ENCODE peak calls at places on chromosomes 6 and 20, in six cellular contexts. One of them, this sample, is unnamed.
A peak's percentile ranks its signal among the peaks of the same experiment; 100 is the strongest.

GRCh38 chr6:162625846-162626540 is 101.6 kb downstream of the PRKN start:
- DNase-seq in mesenchymal stem cell: no peak
- DNase-seq in H1: no peak
- DNase-seq in H9: no peak
- DNase-seq in IMR-90: no peak
- DNase-seq in neuronal stem cell: no peak
- DNase-seq in this sample: no peak

GRCh38 chr6:63964347-63964746 is 328.7 kb downstream of the PHF3 start:
- DNase-seq in mesenchymal stem cell: no peak
- DNase-seq in H1: no peak
- DNase-seq in H9: no peak
- DNase-seq in IMR-90: no peak
- DNase-seq in neuronal stem cell: no peak
- DNase-seq in this sample: peak; percentile 16

GRCh38 chr20:34473262-34473883 is 42.8 kb upstream of the DYNLRB1 start:
- DNase-seq in mesenchymal stem cell: peak; percentile 38
- DNase-seq in H1: peak; percentile 67
- DNase-seq in H9: peak; percentile 56
- DNase-seq in IMR-90: peak; percentile 66
- DNase-seq in neuronal stem cell: peak; percentile 27
- DNase-seq in this sample: peak; percentile 69

GRCh38 chr6:151143806-151144205 is 96.0 kb upstream of the AKAP12 start:
- DNase-seq in mesenchymal stem cell: no peak
- DNase-seq in H1: no peak
- DNase-seq in H9: no peak
- DNase-seq in IMR-90: no peak
- DNase-seq in neuronal stem cell: no peak
- DNase-seq in this sample: no peak

GRCh38 chr6:107827541-107827940 is 3.4 kb upstream of the SCML4 start:
- DNase-seq in mesenchymal stem cell: no peak
- DNase-seq in H1: no peak
- DNase-seq in H9: no peak
- DNase-seq in IMR-90: no peak
- DNase-seq in neuronal stem cell: no peak
- DNase-seq in this sample: no peak

GRCh38 chr20:13788167-13788834 is 3.5 kb downstream of the NDUFAF5 start:
- DNase-seq in mesenchymal stem cell: peak; percentile 76
- DNase-seq in H1: no peak
- DNase-seq in H9: peak; percentile 46
- DNase-seq in IMR-90: peak; percentile 69
- DNase-seq in neuronal stem cell: peak; percentile 21
- DNase-seq in this sample: peak; percentile 81

GRCh38 chr6:143579703-143580102 is 68.2 kb upstream of the FUCA2 start:
- DNase-seq in mesenchymal stem cell: no peak
- DNase-seq in H1: no peak
- DNase-seq in H9: no peak
- DNase-seq in IMR-90: peak; percentile 95
- DNase-seq in neuronal stem cell: no peak
- DNase-seq in this sample: peak; percentile 41

GRCh38 chr6:31094389-31094881 is 17.9 kb downstream of the C6orf15 start:
- DNase-seq in mesenchymal stem cell: no peak
- DNase-seq in H1: no peak
- DNase-seq in H9: no peak
- DNase-seq in IMR-90: no peak
- DNase-seq in neuronal stem cell: no peak
- DNase-seq in this sample: no peak

GRCh38 chr20:45842169-45842812 is 8.7 kb downstream of the SNX21 start:
- DNase-seq in mesenchymal stem cell: peak; percentile 45
- DNase-seq in H1: no peak
- DNase-seq in H9: no peak
- DNase-seq in IMR-90: peak; percentile 59
- DNase-seq in neuronal stem cell: no peak
- DNase-seq in this sample: no peak

GRCh38 chr20:32534661-32535240 is 50.4 kb downstream of the NOL4L start:
- DNase-seq in mesenchymal stem cell: no peak
- DNase-seq in H1: no peak
- DNase-seq in H9: peak; percentile 50
- DNase-seq in IMR-90: no peak
- DNase-seq in neuronal stem cell: no peak
- DNase-seq in this sample: peak; percentile 48

GRCh38 chr6:158002951-158003853 is 21.5 kb downstream of the SYNJ2 start:
- DNase-seq in mesenchymal stem cell: peak; percentile 94
- DNase-seq in H1: no peak
- DNase-seq in H9: no peak
- DNase-seq in IMR-90: peak; percentile 81
- DNase-seq in neuronal stem cell: no peak
- DNase-seq in this sample: peak; percentile 75

GRCh38 chr6:154537486-154537885 is 27.0 kb upstream of the CNKSR3 start:
- DNase-seq in mesenchymal stem cell: peak; percentile 7
- DNase-seq in H1: no peak
- DNase-seq in H9: peak; percentile 36
- DNase-seq in IMR-90: no peak
- DNase-seq in neuronal stem cell: no peak
- DNase-seq in this sample: peak; percentile 61

GRCh38 chr6:123806561-123806960 is 2.9 kb downstream of the NKAIN2 start:
- DNase-seq in mesenchymal stem cell: no peak
- DNase-seq in H1: no peak
- DNase-seq in H9: no peak
- DNase-seq in IMR-90: no peak
- DNase-seq in neuronal stem cell: no peak
- DNase-seq in this sample: no peak

GRCh38 chr6:41063884-41064285 is 8.3 kb downstream of the OARD1 start:
- DNase-seq in mesenchymal stem cell: no peak
- DNase-seq in H1: no peak
- DNase-seq in H9: no peak
- DNase-seq in IMR-90: no peak
- DNase-seq in neuronal stem cell: no peak
- DNase-seq in this sample: no peak

GRCh38 chr6:33314943-33315752 is 1.3 kb upstream of the TAPBP start:
- DNase-seq in mesenchymal stem cell: no peak
- DNase-seq in H1: peak; percentile 78
- DNase-seq in H9: peak; percentile 79
- DNase-seq in IMR-90: no peak
- DNase-seq in neuronal stem cell: no peak
- DNase-seq in this sample: peak; percentile 57

GRCh38 chr6:147161974-147162495 is 42.2 kb upstream of the STXBP5 start:
- DNase-seq in mesenchymal stem cell: peak; percentile 77
- DNase-seq in H1: no peak
- DNase-seq in H9: no peak
- DNase-seq in IMR-90: peak; percentile 95
- DNase-seq in neuronal stem cell: no peak
- DNase-seq in this sample: no peak

GRCh38 chr6:170208651-170209353 is 82.1 kb downstream of the DLL1 start:
- DNase-seq in mesenchymal stem cell: no peak
- DNase-seq in H1: peak; percentile 33
- DNase-seq in H9: peak; percentile 20
- DNase-seq in IMR-90: no peak
- DNase-seq in neuronal stem cell: no peak
- DNase-seq in this sample: no peak

GRCh38 chr6:17015144-17015543 is 86.7 kb upstream of the STMND1 start:
- DNase-seq in mesenchymal stem cell: peak; percentile 85
- DNase-seq in H1: no peak
- DNase-seq in H9: no peak
- DNase-seq in IMR-90: peak; percentile 89
- DNase-seq in neuronal stem cell: no peak
- DNase-seq in this sample: no peak

GRCh38 chr6:3409699-3410384 is 47.0 kb downstream of the SLC22A23 start:
- DNase-seq in mesenchymal stem cell: no peak
- DNase-seq in H1: no peak
- DNase-seq in H9: no peak
- DNase-seq in IMR-90: no peak
- DNase-seq in neuronal stem cell: no peak
- DNase-seq in this sample: peak; percentile 57

GRCh38 chr6:11970114-11970513 is 42.0 kb upstream of the HIVEP1 start:
- DNase-seq in mesenchymal stem cell: no peak
- DNase-seq in H1: no peak
- DNase-seq in H9: no peak
- DNase-seq in IMR-90: no peak
- DNase-seq in neuronal stem cell: no peak
- DNase-seq in this sample: no peak

GRCh38 chr20:20530428-20531151 is 162.7 kb downstream of the INSM1 start:
- DNase-seq in mesenchymal stem cell: no peak
- DNase-seq in H1: no peak
- DNase-seq in H9: no peak
- DNase-seq in IMR-90: no peak
- DNase-seq in neuronal stem cell: no peak
- DNase-seq in this sample: no peak
- H2BK15ac ChIP-seq in mesenchymal stem cell: no peak overlapping the region
- H2BK15ac ChIP-seq in H1: no peak overlapping the region
- H2BK15ac ChIP-seq in H9: no peak overlapping the region
- H2BK15ac ChIP-seq in IMR-90: no peak overlapping the region
- H2BK15ac ChIP-seq in neuronal stem cell: no peak overlapping the region
- H2BK15ac ChIP-seq in this sample: no peak overlapping the region

GRCh38 chr6:156956286-156956685 is 179.1 kb downstream of the ARID1B start:
- DNase-seq in mesenchymal stem cell: no peak
- DNase-seq in H1: no peak
- DNase-seq in H9: no peak
- DNase-seq in IMR-90: no peak
- DNase-seq in neuronal stem cell: no peak
- DNase-seq in this sample: no peak

GRCh38 chr6:156955494-156956183 is 178.5 kb downstream of the ARID1B start:
- DNase-seq in mesenchymal stem cell: no peak
- DNase-seq in H1: no peak
- DNase-seq in H9: no peak
- DNase-seq in IMR-90: no peak
- DNase-seq in neuronal stem cell: no peak
- DNase-seq in this sample: no peak

GRCh38 chr6:156954191-156954590 is 177.0 kb downstream of the ARID1B start:
- DNase-seq in mesenchymal stem cell: peak; percentile 42
- DNase-seq in H1: no peak
- DNase-seq in H9: no peak
- DNase-seq in IMR-90: peak; percentile 59
- DNase-seq in neuronal stem cell: no peak
- DNase-seq in this sample: no peak

GRCh38 chr6:156953478-156954146 is 176.4 kb downstream of the ARID1B start:
- DNase-seq in mesenchymal stem cell: peak; percentile 97
- DNase-seq in H1: no peak
- DNase-seq in H9: no peak
- DNase-seq in IMR-90: peak; percentile 99
- DNase-seq in neuronal stem cell: peak; percentile 49
- DNase-seq in this sample: peak; percentile 93

DNA sequence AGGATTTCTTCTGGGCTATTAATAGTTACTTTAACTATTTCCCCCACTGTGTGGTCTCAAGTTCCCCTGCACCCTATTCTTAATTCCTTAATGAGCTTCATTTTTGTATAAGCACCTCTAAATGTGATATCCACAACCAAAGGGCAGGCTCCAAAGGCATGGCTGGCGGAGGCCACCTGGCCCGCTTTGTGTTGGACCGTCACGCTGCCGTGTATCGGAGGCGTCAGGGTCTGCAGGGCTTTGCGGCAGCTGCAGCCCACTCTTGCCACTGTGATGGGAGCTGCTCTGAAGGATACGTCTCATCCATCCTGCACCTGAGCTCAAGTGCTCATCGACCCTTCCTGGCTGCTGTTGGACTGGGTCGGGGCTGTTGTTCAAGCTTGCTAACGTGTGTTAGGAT is 177.6 kb downstream of the ARID1B start:
- DNase-seq in mesenchymal stem cell: no peak
- DNase-seq in H1: no peak
- DNase-seq in H9: no peak
- DNase-seq in IMR-90: no peak
- DNase-seq in neuronal stem cell: no peak
- DNase-seq in this sample: no peak
- H3K23ac ChIP-seq in mesenchymal stem cell: no peak overlapping the region
- H3K23ac ChIP-seq in H1: no peak overlapping the region
- H3K23ac ChIP-seq in H9: no peak overlapping the region
- H3K23ac ChIP-seq in IMR-90: peak overlapping the region; percentile 70
- H3K23ac ChIP-seq in neuronal stem cell: peak overlapping the region; percentile 80
- H3K23ac ChIP-seq in this sample: no peak overlapping the region

GRCh38 chr6:169207482-169207881 is 46.2 kb downstream of the THBS2 start:
- DNase-seq in mesenchymal stem cell: no peak
- DNase-seq in H1: no peak
- DNase-seq in H9: no peak
- DNase-seq in IMR-90: no peak
- DNase-seq in neuronal stem cell: no peak
- DNase-seq in this sample: no peak
- H2BK15ac ChIP-seq in mesenchymal stem cell: no peak overlapping the region
- H2BK15ac ChIP-seq in H1: no peak overlapping the region
- H2BK15ac ChIP-seq in H9: no peak overlapping the region
- H2BK15ac ChIP-seq in IMR-90: no peak overlapping the region
- H2BK15ac ChIP-seq in neuronal stem cell: no peak overlapping the region
- H2BK15ac ChIP-seq in this sample: no peak overlapping the region

GRCh38 chr6:89081423-89082322 is 1.1 kb downstream of the PNRC1 start:
- DNase-seq in mesenchymal stem cell: peak; percentile 96
- DNase-seq in H1: peak; percentile 92
- DNase-seq in H9: peak; percentile 92
- DNase-seq in IMR-90: peak; percentile 96
- DNase-seq in neuronal stem cell: peak; percentile 89
- DNase-seq in this sample: peak; percentile 95
- H3K23ac ChIP-seq in mesenchymal stem cell: peak overlapping the region; percentile 98
- H3K23ac ChIP-seq in H1: no peak overlapping the region
- H3K23ac ChIP-seq in H9: no peak overlapping the region
- H3K23ac ChIP-seq in IMR-90: peak overlapping the region; percentile 96
- H3K23ac ChIP-seq in neuronal stem cell: peak overlapping the region; percentile 90
- H3K23ac ChIP-seq in this sample: no peak overlapping the region

GRCh38 chr6:116500969-116501433 is 10.4 kb upstream of the CALHM5 start:
- DNase-seq in mesenchymal stem cell: no peak
- DNase-seq in H1: no peak
- DNase-seq in H9: peak; percentile 39
- DNase-seq in IMR-90: peak; percentile 36
- DNase-seq in neuronal stem cell: no peak
- DNase-seq in this sample: peak; percentile 50
- H2BK15ac ChIP-seq in mesenchymal stem cell: no peak overlapping the region
- H2BK15ac ChIP-seq in H1: no peak overlapping the region
- H2BK15ac ChIP-seq in H9: no peak overlapping the region
- H2BK15ac ChIP-seq in IMR-90: peak overlapping the region; percentile 28
- H2BK15ac ChIP-seq in neuronal stem cell: no peak overlapping the region
- H2BK15ac ChIP-seq in this sample: no peak overlapping the region

GRCh38 chr6:108902389-108902792 is 54.2 kb downstream of the ARMC2 start:
- DNase-seq in mesenchymal stem cell: peak; percentile 22
- DNase-seq in H1: no peak
- DNase-seq in H9: no peak
- DNase-seq in IMR-90: peak; percentile 52
- DNase-seq in neuronal stem cell: peak; percentile 21
- DNase-seq in this sample: no peak

GRCh38 chr6:108904731-108905130 is 56.5 kb downstream of the ARMC2 start:
- DNase-seq in mesenchymal stem cell: no peak
- DNase-seq in H1: no peak
- DNase-seq in H9: no peak
- DNase-seq in IMR-90: no peak
- DNase-seq in neuronal stem cell: no peak
- DNase-seq in this sample: no peak

GRCh38 chr6:108903796-108904195 is 55.6 kb downstream of the ARMC2 start:
- DNase-seq in mesenchymal stem cell: no peak
- DNase-seq in H1: no peak
- DNase-seq in H9: no peak
- DNase-seq in IMR-90: no peak
- DNase-seq in neuronal stem cell: no peak
- DNase-seq in this sample: peak; percentile 45
- H3K23ac ChIP-seq in mesenchymal stem cell: no peak overlapping the region
- H3K23ac ChIP-seq in H1: no peak overlapping the region
- H3K23ac ChIP-seq in H9: no peak overlapping the region
- H3K23ac ChIP-seq in IMR-90: no peak overlapping the region
- H3K23ac ChIP-seq in neuronal stem cell: no peak overlapping the region
- H3K23ac ChIP-seq in this sample: no peak overlapping the region

GRCh38 chr6:21132856-21133610 is 460.5 kb upstream of the SOX4 start:
- DNase-seq in mesenchymal stem cell: peak; percentile 15
- DNase-seq in H1: no peak
- DNase-seq in H9: no peak
- DNase-seq in IMR-90: no peak
- DNase-seq in neuronal stem cell: no peak
- DNase-seq in this sample: no peak
- H2BK15ac ChIP-seq in mesenchymal stem cell: no peak overlapping the region
- H2BK15ac ChIP-seq in H1: no peak overlapping the region
- H2BK15ac ChIP-seq in H9: no peak overlapping the region
- H2BK15ac ChIP-seq in IMR-90: no peak overlapping the region
- H2BK15ac ChIP-seq in neuronal stem cell: no peak overlapping the region
- H2BK15ac ChIP-seq in this sample: no peak overlapping the region